ENCODE peak calls at places on chromosome 19, in ten cellular contexts. One of them, this sample, is unnamed.

GRCh38 chr19:13172335-13173128 is 22.3 kb downstream of the IER2 start:
- DNase-seq in HepG2: no peak
- DNase-seq in Peyer's patch: peak
- DNase-seq in breast epithelium: peak
- DNase-seq in GM12892: no peak
- DNase-seq in lower leg skin: peak
- DNase-seq in IMR-90: peak
- DNase-seq in transverse colon: peak
- DNase-seq in GM12891: no peak
- DNase-seq in tibial nerve: peak
- DNase-seq in this sample: peak

GRCh38 chr19:31342926-31343325 is 6.3 kb downstream of the TSHZ3 start:
- DNase-seq in Peyer's patch: no peak
- DNase-seq in transverse colon: no peak
- DNase-seq in tibial nerve: no peak
- DNase-seq in GM12891: no peak
- DNase-seq in lower leg skin: no peak
- DNase-seq in breast epithelium: no peak
- DNase-seq in IMR-90: no peak
- DNase-seq in HepG2: no peak
- DNase-seq in GM12892: no peak
- DNase-seq in this sample: no peak

GRCh38 chr19:16166417-16166816 is 6.9 kb downstream of the CIB3 start:
- DNase-seq in IMR-90: no peak
- DNase-seq in GM12892: no peak
- DNase-seq in transverse colon: no peak
- DNase-seq in HepG2: no peak
- DNase-seq in breast epithelium: no peak
- DNase-seq in Peyer's patch: no peak
- DNase-seq in GM12891: no peak
- DNase-seq in lower leg skin: no peak
- DNase-seq in tibial nerve: no peak
- DNase-seq in this sample: no peak

GRCh38 chr19:18613589-18614234 is 1.0 kb downstream of the TMEM59L start:
- DNase-seq in Peyer's patch: no peak
- DNase-seq in IMR-90: no peak
- DNase-seq in transverse colon: no peak
- DNase-seq in lower leg skin: no peak
- DNase-seq in tibial nerve: no peak
- DNase-seq in GM12892: no peak
- DNase-seq in breast epithelium: no peak
- DNase-seq in GM12891: no peak
- DNase-seq in HepG2: no peak
- DNase-seq in this sample: no peak

GRCh38 chr19:3102239-3103140 is 8.3 kb downstream of the GNA11 start:
- DNase-seq in GM12892: no peak
- DNase-seq in lower leg skin: no peak
- DNase-seq in breast epithelium: no peak
- DNase-seq in IMR-90: no peak
- DNase-seq in HepG2: no peak
- DNase-seq in GM12891: no peak
- DNase-seq in Peyer's patch: no peak
- DNase-seq in tibial nerve: no peak
- DNase-seq in transverse colon: no peak
- DNase-seq in this sample: no peak

GRCh38 chr19:4555657-4556561 is 3.6 kb downstream of the SEMA6B start:
- DNase-seq in breast epithelium: no peak
- DNase-seq in GM12892: no peak
- DNase-seq in IMR-90: no peak
- DNase-seq in tibial nerve: no peak
- DNase-seq in HepG2: no peak
- DNase-seq in Peyer's patch: peak
- DNase-seq in transverse colon: peak
- DNase-seq in GM12891: no peak
- DNase-seq in lower leg skin: no peak
- DNase-seq in this sample: no peak

GRCh38 chr19:54329476-54330165 is 9.3 kb downstream of the LILRA4 start:
- DNase-seq in transverse colon: no peak
- DNase-seq in tibial nerve: no peak
- DNase-seq in GM12892: no peak
- DNase-seq in IMR-90: no peak
- DNase-seq in Peyer's patch: peak
- DNase-seq in breast epithelium: no peak
- DNase-seq in GM12891: no peak
- DNase-seq in HepG2: no peak
- DNase-seq in lower leg skin: no peak
- DNase-seq in this sample: peak

GRCh38 chr19:36073121-36073876 is 18.6 kb downstream of the WDR62 start:
- DNase-seq in GM12892: no peak
- DNase-seq in breast epithelium: no peak
- DNase-seq in lower leg skin: no peak
- DNase-seq in Peyer's patch: no peak
- DNase-seq in IMR-90: no peak
- DNase-seq in HepG2: no peak
- DNase-seq in transverse colon: no peak
- DNase-seq in tibial nerve: no peak
- DNase-seq in GM12891: no peak
- DNase-seq in this sample: no peak

GRCh38 chr19:1807695-1808394 is 4.2 kb downstream of the ATP8B3 start:
- DNase-seq in GM12891: no peak
- DNase-seq in breast epithelium: no peak
- DNase-seq in GM12892: no peak
- DNase-seq in tibial nerve: no peak
- DNase-seq in transverse colon: no peak
- DNase-seq in HepG2: no peak
- DNase-seq in IMR-90: no peak
- DNase-seq in lower leg skin: no peak
- DNase-seq in Peyer's patch: no peak
- DNase-seq in this sample: no peak

GRCh38 chr19:36489920-36490415 is 607 bp upstream of the ZNF566 start:
- DNase-seq in GM12891: peak
- DNase-seq in IMR-90: peak
- DNase-seq in tibial nerve: no peak
- DNase-seq in transverse colon: peak
- DNase-seq in lower leg skin: no peak
- DNase-seq in Peyer's patch: peak
- DNase-seq in breast epithelium: peak
- DNase-seq in HepG2: peak
- DNase-seq in GM12892: peak
- DNase-seq in this sample: peak

GRCh38 chr19:4415352-4415751 is 12.9 kb downstream of the CHAF1A start:
- DNase-seq in breast epithelium: no peak
- DNase-seq in IMR-90: no peak
- DNase-seq in GM12891: no peak
- DNase-seq in transverse colon: no peak
- DNase-seq in GM12892: no peak
- DNase-seq in lower leg skin: no peak
- DNase-seq in HepG2: no peak
- DNase-seq in Peyer's patch: no peak
- DNase-seq in tibial nerve: no peak
- DNase-seq in this sample: no peak

GRCh38 chr19:11421607-11422098 is 2.5 kb upstream of the RGL3 start:
- DNase-seq in breast epithelium: no peak
- DNase-seq in IMR-90: no peak
- DNase-seq in transverse colon: peak
- DNase-seq in Peyer's patch: peak
- DNase-seq in lower leg skin: no peak
- DNase-seq in HepG2: no peak
- DNase-seq in GM12891: no peak
- DNase-seq in tibial nerve: no peak
- DNase-seq in GM12892: peak
- DNase-seq in this sample: peak

GRCh38 chr19:2810141-2811091 is 9.3 kb upstream of the ZNF554 start:
- DNase-seq in HepG2: no peak
- DNase-seq in lower leg skin: no peak
- DNase-seq in tibial nerve: no peak
- DNase-seq in GM12892: no peak
- DNase-seq in IMR-90: no peak
- DNase-seq in Peyer's patch: no peak
- DNase-seq in breast epithelium: no peak
- DNase-seq in transverse colon: no peak
- DNase-seq in GM12891: peak
- DNase-seq in this sample: no peak

GRCh38 chr19:51448011-51448744 is 10.1 kb downstream of the SIGLEC8 start:
- DNase-seq in breast epithelium: no peak
- DNase-seq in IMR-90: no peak
- DNase-seq in Peyer's patch: no peak
- DNase-seq in GM12891: no peak
- DNase-seq in tibial nerve: no peak
- DNase-seq in HepG2: no peak
- DNase-seq in GM12892: no peak
- DNase-seq in lower leg skin: no peak
- DNase-seq in transverse colon: no peak
- DNase-seq in this sample: no peak

GRCh38 chr19:19110410-19111137 is 27.7 kb downstream of the TMEM161A start:
- DNase-seq in IMR-90: no peak
- DNase-seq in tibial nerve: no peak
- DNase-seq in GM12892: no peak
- DNase-seq in breast epithelium: no peak
- DNase-seq in lower leg skin: no peak
- DNase-seq in HepG2: no peak
- DNase-seq in transverse colon: no peak
- DNase-seq in GM12891: no peak
- DNase-seq in Peyer's patch: no peak
- DNase-seq in this sample: no peak

GRCh38 chr19:18741566-18742121 is 49.5 kb downstream of the COMP start:
- DNase-seq in Peyer's patch: peak
- DNase-seq in tibial nerve: no peak
- DNase-seq in lower leg skin: no peak
- DNase-seq in HepG2: peak
- DNase-seq in breast epithelium: peak
- DNase-seq in IMR-90: no peak
- DNase-seq in GM12891: no peak
- DNase-seq in transverse colon: peak
- DNase-seq in GM12892: no peak
- DNase-seq in this sample: peak

GRCh38 chr19:48329167-48329891 is 4.0 kb downstream of the EMP3 start:
- DNase-seq in Peyer's patch: peak
- DNase-seq in GM12892: no peak
- DNase-seq in tibial nerve: no peak
- DNase-seq in HepG2: no peak
- DNase-seq in GM12891: no peak
- DNase-seq in transverse colon: peak
- DNase-seq in breast epithelium: no peak
- DNase-seq in IMR-90: peak
- DNase-seq in lower leg skin: peak
- DNase-seq in this sample: no peak

GRCh38 chr19:35099155-35099896 is 16.3 kb upstream of the FXYD3 start:
- DNase-seq in GM12892: no peak
- DNase-seq in breast epithelium: no peak
- DNase-seq in Peyer's patch: no peak
- DNase-seq in HepG2: no peak
- DNase-seq in GM12891: no peak
- DNase-seq in tibial nerve: no peak
- DNase-seq in lower leg skin: no peak
- DNase-seq in IMR-90: no peak
- DNase-seq in transverse colon: no peak
- DNase-seq in this sample: no peak

GRCh38 chr19:40342644-40343311 is 5.4 kb downstream of the C19orf47 start:
- DNase-seq in HepG2: no peak
- DNase-seq in transverse colon: no peak
- DNase-seq in GM12891: no peak
- DNase-seq in GM12892: no peak
- DNase-seq in tibial nerve: no peak
- DNase-seq in Peyer's patch: no peak
- DNase-seq in lower leg skin: no peak
- DNase-seq in breast epithelium: no peak
- DNase-seq in IMR-90: no peak
- DNase-seq in this sample: no peak
- TF ChIP-seq POLR2A in HepG2: no peak
- TF ChIP-seq POLR2A in transverse colon: no peak
- TF ChIP-seq POLR2A in GM12891: no peak
- TF ChIP-seq POLR2A in GM12892: no peak
- TF ChIP-seq POLR2A in tibial nerve: no peak
- TF ChIP-seq POLR2A in Peyer's patch: no peak
- TF ChIP-seq POLR2A in lower leg skin: no peak
- TF ChIP-seq POLR2A in breast epithelium: no peak
- TF ChIP-seq POLR2A in IMR-90: no peak
- TF ChIP-seq POLR2A in this sample: no peak

DNA sequence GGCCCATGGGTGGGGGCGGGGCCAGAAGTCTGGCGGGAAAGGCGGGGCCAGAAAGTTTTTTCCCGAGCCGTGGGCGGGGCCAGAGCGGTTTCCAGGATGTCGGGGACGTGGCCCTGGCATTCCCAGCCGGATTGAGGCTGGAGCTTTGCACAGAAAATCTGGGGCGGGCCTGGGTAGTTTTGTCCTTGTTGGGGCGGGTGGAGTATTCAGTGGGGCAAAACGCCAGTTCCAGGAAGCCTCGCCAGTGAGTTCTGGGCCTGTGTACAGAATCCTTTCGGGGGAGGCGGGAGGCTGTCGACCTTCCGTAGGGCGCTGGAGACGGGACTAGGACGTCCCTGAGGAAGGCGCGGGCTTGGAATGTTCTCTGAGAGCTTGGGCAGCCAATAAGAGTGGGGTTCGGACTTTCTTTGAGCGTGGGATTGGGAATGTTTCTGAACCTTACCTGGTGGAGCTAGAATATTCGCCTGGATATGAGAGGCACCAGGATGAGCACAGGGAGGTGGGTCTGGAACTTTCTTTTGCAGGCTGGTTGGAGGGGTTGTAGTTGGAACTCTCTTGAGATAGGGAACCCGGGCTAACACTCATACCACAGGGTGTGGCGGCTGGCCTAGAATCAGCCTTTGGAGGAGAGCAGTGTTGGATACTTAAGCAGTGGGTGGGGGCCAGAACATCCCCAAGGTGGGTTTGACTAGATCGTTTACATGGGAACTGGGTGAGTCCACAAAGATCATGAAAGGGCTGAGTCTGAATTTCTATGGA is 1.3 kb downstream of the CCDC9 start:
- DNase-seq in IMR-90: no peak
- DNase-seq in lower leg skin: peak
- DNase-seq in transverse colon: no peak
- DNase-seq in tibial nerve: no peak
- DNase-seq in GM12891: no peak
- DNase-seq in breast epithelium: no peak
- DNase-seq in Peyer's patch: no peak
- DNase-seq in HepG2: no peak
- DNase-seq in GM12892: no peak
- DNase-seq in this sample: no peak
- TF ChIP-seq POLR2A in IMR-90: peak
- TF ChIP-seq POLR2A in lower leg skin: no peak
- TF ChIP-seq POLR2A in transverse colon: peak
- TF ChIP-seq POLR2A in tibial nerve: peak
- TF ChIP-seq POLR2A in GM12891: no peak
- TF ChIP-seq POLR2A in breast epithelium: peak
- TF ChIP-seq POLR2A in Peyer's patch: peak
- TF ChIP-seq POLR2A in HepG2: peak
- TF ChIP-seq POLR2A in GM12892: no peak
- TF ChIP-seq POLR2A in this sample: peak

GRCh38 chr19:39411006-39411831 is 1.2 kb upstream of the PLEKHG2 start:
- DNase-seq in GM12892: no peak
- DNase-seq in transverse colon: peak
- DNase-seq in GM12891: no peak
- DNase-seq in lower leg skin: peak
- DNase-seq in Peyer's patch: peak
- DNase-seq in tibial nerve: peak
- DNase-seq in IMR-90: peak
- DNase-seq in breast epithelium: peak
- DNase-seq in HepG2: peak
- DNase-seq in this sample: peak
- TF ChIP-seq POLR2A in GM12892: peak
- TF ChIP-seq POLR2A in transverse colon: peak
- TF ChIP-seq POLR2A in GM12891: peak
- TF ChIP-seq POLR2A in lower leg skin: no peak
- TF ChIP-seq POLR2A in Peyer's patch: peak
- TF ChIP-seq POLR2A in tibial nerve: no peak
- TF ChIP-seq POLR2A in IMR-90: peak
- TF ChIP-seq POLR2A in breast epithelium: peak
- TF ChIP-seq POLR2A in HepG2: peak
- TF ChIP-seq POLR2A in this sample: peak

GRCh38 chr19:38513762-38514167 is 80.3 kb downstream of the RYR1 start:
- DNase-seq in IMR-90: no peak
- DNase-seq in Peyer's patch: no peak
- DNase-seq in lower leg skin: no peak
- DNase-seq in transverse colon: no peak
- DNase-seq in HepG2: no peak
- DNase-seq in breast epithelium: no peak
- DNase-seq in GM12892: no peak
- DNase-seq in GM12891: no peak
- DNase-seq in tibial nerve: no peak
- DNase-seq in this sample: no peak
- TF ChIP-seq POLR2A in IMR-90: no peak
- TF ChIP-seq POLR2A in Peyer's patch: no peak
- TF ChIP-seq POLR2A in lower leg skin: no peak
- TF ChIP-seq POLR2A in transverse colon: no peak
- TF ChIP-seq POLR2A in HepG2: no peak
- TF ChIP-seq POLR2A in breast epithelium: no peak
- TF ChIP-seq POLR2A in GM12892: no peak
- TF ChIP-seq POLR2A in GM12891: no peak
- TF ChIP-seq POLR2A in tibial nerve: no peak
- TF ChIP-seq POLR2A in this sample: no peak